ENCODE peak calls at places on chromosomes 4 and X, in eight cellular contexts. T, Z, B, M, J, U, R and X are unnamed samples.

GRCh38 chr4:21811576-21811975 is 137.0 kb downstream of the KCNIP4 start:
- DNase-seq in T (no peak), Z (no peak), B (peak), M (no peak), J (no peak), U (no peak), R (no peak), X (peak)

GRCh38 chr4:1604706-1605205 is 79.4 kb downstream of the FAM53A start:
- DNase-seq in T (peak), Z (no peak), B (no peak), M (peak), J (peak), U (no peak), R (no peak), X (no peak)

GRCh38 chr4:20266215-20267082 is 14.7 kb downstream of the SLIT2 start:
- DNase-seq in T (no peak), Z (no peak), B (no peak), M (no peak), J (no peak), U (no peak), R (no peak), X (peak)

GRCh38 chrX:19839770-19840254 is 47.6 kb downstream of the SH3KBP1 start:
- DNase-seq in T (peak), Z (no peak), B (no peak), M (no peak), J (no peak), U (no peak), R (no peak), X (no peak)

GRCh38 chrX:30620980-30621716 is 32.1 kb upstream of the GK start:
- DNase-seq in T (peak), Z (no peak), B (peak), M (no peak), J (no peak), U (no peak), R (peak), X (peak)

GRCh38 chr4:140351778-140352177 is 21.7 kb upstream of the SCOC start:
- DNase-seq in T (no peak), Z (no peak), B (no peak), M (no peak), J (no peak), U (no peak), R (no peak), X (no peak)

GRCh38 chr4:77395481-77395880 is 210.1 kb upstream of the CXCL13 start:
- DNase-seq in T (no peak), Z (no peak), B (no peak), M (no peak), J (no peak), U (no peak), R (no peak), X (no peak)

GRCh38 chr4:69760455-69760854 is at the start of gene SULT1B1:
- DNase-seq in T (no peak), Z (no peak), B (no peak), M (no peak), J (no peak), U (no peak), R (no peak), X (no peak)

GRCh38 chr4:145830699-145831098 is 107.9 kb downstream of the ZNF827 start:
- DNase-seq in T (no peak), Z (no peak), B (no peak), M (no peak), J (peak), U (no peak), R (no peak), X (no peak)

GRCh38 chr4:116688536-116688935 is 396.8 kb downstream of the TRAM1L1 start:
- DNase-seq in T (no peak), Z (no peak), B (no peak), M (no peak), J (no peak), U (no peak), R (no peak), X (no peak)

GRCh38 chr4:16413794-16414555 is 187.7 kb upstream of the TAPT1 start:
- DNase-seq in T (no peak), Z (no peak), B (no peak), M (no peak), J (no peak), U (no peak), R (no peak), X (no peak)

GRCh38 chrX:121245763-121246162 is 198.4 kb downstream of the GLUD2 start:
- DNase-seq in T (no peak), Z (no peak), B (no peak), M (no peak), J (no peak), U (no peak), R (no peak), X (no peak)

GRCh38 chr4:164508836-164509235 is 245.1 kb upstream of the SMIM31 start:
- DNase-seq in T (no peak), Z (no peak), B (no peak), M (no peak), J (no peak), U (no peak), R (no peak), X (no peak)

GRCh38 chrX:114152130-114152529 is 431.8 kb upstream of the HTR2C start:
- DNase-seq in T (peak), Z (no peak), B (peak), M (no peak), J (no peak), U (no peak), R (peak), X (peak)

GRCh38 chrX:101291204-101291603 is at the start of gene TAF7L:
- DNase-seq in T (no peak), Z (no peak), B (no peak), M (peak), J (no peak), U (no peak), R (no peak), X (no peak)

GRCh38 chrX:127947450-127947849 is 104.8 kb downstream of the ACTRT1 start:
- DNase-seq in T (no peak), Z (no peak), B (no peak), M (no peak), J (peak), U (no peak), R (no peak), X (no peak)